ENCODE peak calls at places on chromosomes 12 and 14, in five cellular contexts. One of them, this sample, is unnamed.

GRCh38 chr12:12010277-12011031 is 60.3 kb upstream of the BCL2L14 start:
- DNase-seq in D721Med: no peak
- DNase-seq in nephron progenitor cell: no peak
- DNase-seq in spleen: peak
- DNase-seq in foreskin keratinocyte: no peak
- DNase-seq in this sample: no peak

GRCh38 chr12:124479680-124480468 is 87.5 kb downstream of the NCOR2 start:
- DNase-seq in D721Med: no peak
- DNase-seq in nephron progenitor cell: no peak
- DNase-seq in spleen: peak
- DNase-seq in foreskin keratinocyte: no peak
- DNase-seq in this sample: no peak

GRCh38 chr14:100713720-100714119 is 13.0 kb upstream of the DLK1 start:
- DNase-seq in D721Med: no peak
- DNase-seq in nephron progenitor cell: no peak
- DNase-seq in spleen: no peak
- DNase-seq in foreskin keratinocyte: no peak
- DNase-seq in this sample: no peak

GRCh38 chr12:84506317-84506716 is 406.3 kb downstream of the SLC6A15 start:
- DNase-seq in D721Med: no peak
- DNase-seq in nephron progenitor cell: no peak
- DNase-seq in spleen: no peak
- DNase-seq in foreskin keratinocyte: no peak
- DNase-seq in this sample: no peak

GRCh38 chr14:29521526-29522137 is 406.0 kb downstream of the PRKD1 start:
- DNase-seq in D721Med: no peak
- DNase-seq in nephron progenitor cell: peak
- DNase-seq in spleen: no peak
- DNase-seq in foreskin keratinocyte: peak
- DNase-seq in this sample: no peak

GRCh38 chr14:68675233-68675577 is 117.7 kb downstream of the ZFP36L1 start:
- DNase-seq in D721Med: no peak
- DNase-seq in nephron progenitor cell: no peak
- DNase-seq in spleen: no peak
- DNase-seq in foreskin keratinocyte: peak
- DNase-seq in this sample: no peak

GRCh38 chr12:13961983-13962382 is 19.4 kb downstream of the GRIN2B start:
- DNase-seq in D721Med: no peak
- DNase-seq in nephron progenitor cell: no peak
- DNase-seq in spleen: no peak
- DNase-seq in foreskin keratinocyte: no peak
- DNase-seq in this sample: no peak

GRCh38 chr12:75704208-75704607 is 192.8 kb upstream of the KRR1 start:
- DNase-seq in D721Med: no peak
- DNase-seq in nephron progenitor cell: no peak
- DNase-seq in spleen: no peak
- DNase-seq in foreskin keratinocyte: no peak
- DNase-seq in this sample: no peak

GRCh38 chr14:30996892-30997659 is 28.4 kb upstream of the AP4S1 start:
- DNase-seq in D721Med: no peak
- DNase-seq in nephron progenitor cell: no peak
- DNase-seq in spleen: no peak
- DNase-seq in foreskin keratinocyte: no peak
- DNase-seq in this sample: no peak

GRCh38 chr12:21528953-21529352 is 2.9 kb downstream of the SPX start:
- DNase-seq in D721Med: no peak
- DNase-seq in nephron progenitor cell: no peak
- DNase-seq in spleen: no peak
- DNase-seq in foreskin keratinocyte: no peak
- DNase-seq in this sample: no peak

GRCh38 chr12:52205584-52206308 is 13.9 kb upstream of the KRT80 start:
- DNase-seq in D721Med: no peak
- DNase-seq in nephron progenitor cell: no peak
- DNase-seq in spleen: peak
- DNase-seq in foreskin keratinocyte: no peak
- DNase-seq in this sample: peak

GRCh38 chr12:13000616-13000934 is 510 bp upstream of the HEBP1 start:
- DNase-seq in D721Med: no peak
- DNase-seq in nephron progenitor cell: no peak
- DNase-seq in spleen: no peak
- DNase-seq in foreskin keratinocyte: peak
- DNase-seq in this sample: no peak

GRCh38 chr14:59271734-59272133 is 83.3 kb downstream of the DAAM1 start:
- DNase-seq in D721Med: no peak
- DNase-seq in nephron progenitor cell: no peak
- DNase-seq in spleen: no peak
- DNase-seq in foreskin keratinocyte: no peak
- DNase-seq in this sample: no peak

GRCh38 chr12:52455818-52456217 is 3.9 kb upstream of the KRT6B start:
- DNase-seq in D721Med: no peak
- DNase-seq in nephron progenitor cell: no peak
- DNase-seq in spleen: no peak
- DNase-seq in foreskin keratinocyte: no peak
- DNase-seq in this sample: no peak

GRCh38 chr12:87667378-87667777 is 361.8 kb downstream of the C12orf50 start:
- DNase-seq in D721Med: no peak
- DNase-seq in nephron progenitor cell: no peak
- DNase-seq in spleen: no peak
- DNase-seq in foreskin keratinocyte: peak
- DNase-seq in this sample: no peak
- TF ChIP-seq CTCF in D721Med: peak
- TF ChIP-seq CTCF in nephron progenitor cell: no peak
- TF ChIP-seq CTCF in spleen: no peak
- TF ChIP-seq CTCF in foreskin keratinocyte: peak
- TF ChIP-seq CTCF in this sample: peak

GRCh38 chr14:33218030-33218429 is 279.4 kb downstream of the NPAS3 start:
- DNase-seq in D721Med: no peak
- DNase-seq in nephron progenitor cell: no peak
- DNase-seq in spleen: no peak
- DNase-seq in foreskin keratinocyte: no peak
- DNase-seq in this sample: no peak
- TF ChIP-seq CTCF in D721Med: no peak
- TF ChIP-seq CTCF in nephron progenitor cell: no peak
- TF ChIP-seq CTCF in spleen: no peak
- TF ChIP-seq CTCF in foreskin keratinocyte: no peak
- TF ChIP-seq CTCF in this sample: peak

GRCh38 chr14:22472935-22473854 is 115.8 kb downstream of the DAD1 start:
- DNase-seq in D721Med: no peak
- DNase-seq in nephron progenitor cell: peak
- DNase-seq in spleen: no peak
- DNase-seq in foreskin keratinocyte: peak
- DNase-seq in this sample: no peak
- TF ChIP-seq CTCF in D721Med: peak
- TF ChIP-seq CTCF in nephron progenitor cell: peak
- TF ChIP-seq CTCF in spleen: peak
- TF ChIP-seq CTCF in foreskin keratinocyte: peak
- TF ChIP-seq CTCF in this sample: peak

DNA sequence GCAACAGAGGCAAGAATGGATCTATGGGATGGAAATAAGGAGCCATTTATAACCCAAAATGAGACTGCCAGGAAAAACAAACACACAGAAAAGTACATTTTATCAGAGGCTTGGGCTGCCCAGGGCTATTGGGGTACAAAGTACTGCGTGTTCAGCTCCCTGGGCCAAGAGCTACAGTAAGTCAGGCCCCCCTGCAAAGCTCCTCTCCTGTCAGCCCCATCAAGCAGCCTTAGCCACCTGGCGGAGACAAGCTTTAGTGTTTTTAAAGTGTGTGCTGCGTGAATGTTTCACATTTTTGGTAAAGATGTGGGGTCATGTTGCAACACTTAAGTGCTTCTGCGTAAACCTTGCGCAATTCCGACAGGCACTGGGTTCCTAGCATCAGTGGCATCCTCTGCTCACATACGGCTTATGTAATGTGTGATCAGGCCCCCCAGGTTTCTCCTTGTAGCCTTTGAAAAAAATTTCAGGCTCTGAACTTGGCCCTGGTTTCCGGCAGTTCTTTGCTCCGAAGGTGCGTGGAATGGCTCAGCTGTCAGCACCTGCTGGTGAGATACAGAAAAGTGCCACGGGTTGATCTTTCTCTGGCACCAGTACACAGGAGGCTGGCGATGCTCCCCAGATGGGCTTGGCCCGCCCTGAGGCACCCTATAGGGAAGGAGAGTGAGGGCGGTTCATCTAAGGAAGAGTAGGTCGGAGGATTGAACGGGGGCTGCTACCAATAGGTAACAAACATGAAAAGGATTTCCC is 198.7 kb upstream of the EEA1 start:
- DNase-seq in D721Med: no peak
- DNase-seq in nephron progenitor cell: no peak
- DNase-seq in spleen: peak
- DNase-seq in foreskin keratinocyte: peak
- DNase-seq in this sample: no peak
- TF ChIP-seq CTCF in D721Med: no peak
- TF ChIP-seq CTCF in nephron progenitor cell: no peak
- TF ChIP-seq CTCF in spleen: no peak
- TF ChIP-seq CTCF in foreskin keratinocyte: peak
- TF ChIP-seq CTCF in this sample: peak

GRCh38 chr14:61188196-61188595 is 92.9 kb downstream of the TMEM30B start:
- DNase-seq in D721Med: no peak
- DNase-seq in nephron progenitor cell: peak
- DNase-seq in spleen: no peak
- DNase-seq in foreskin keratinocyte: peak
- DNase-seq in this sample: peak

GRCh38 chr14:61187642-61187905 is 93.6 kb downstream of the TMEM30B start:
- DNase-seq in D721Med: no peak
- DNase-seq in nephron progenitor cell: no peak
- DNase-seq in spleen: no peak
- DNase-seq in foreskin keratinocyte: no peak
- DNase-seq in this sample: no peak

GRCh38 chr14:61186793-61187641 is 94.1 kb downstream of the TMEM30B start:
- DNase-seq in D721Med: no peak
- DNase-seq in nephron progenitor cell: no peak
- DNase-seq in spleen: no peak
- DNase-seq in foreskin keratinocyte: no peak
- DNase-seq in this sample: no peak

GRCh38 chr14:61190341-61190740 is 90.8 kb downstream of the TMEM30B start:
- DNase-seq in D721Med: no peak
- DNase-seq in nephron progenitor cell: no peak
- DNase-seq in spleen: no peak
- DNase-seq in foreskin keratinocyte: no peak
- DNase-seq in this sample: no peak

GRCh38 chr14:61188936-61189808 is 92.0 kb downstream of the TMEM30B start:
- DNase-seq in D721Med: no peak
- DNase-seq in nephron progenitor cell: peak
- DNase-seq in spleen: no peak
- DNase-seq in foreskin keratinocyte: peak
- DNase-seq in this sample: peak
- TF ChIP-seq CTCF in D721Med: peak
- TF ChIP-seq CTCF in nephron progenitor cell: peak
- TF ChIP-seq CTCF in spleen: no peak
- TF ChIP-seq CTCF in foreskin keratinocyte: peak
- TF ChIP-seq CTCF in this sample: peak

GRCh38 chr12:117538032-117538690 is 176.7 kb upstream of the NOS1 start:
- DNase-seq in D721Med: no peak
- DNase-seq in nephron progenitor cell: no peak
- DNase-seq in spleen: no peak
- DNase-seq in foreskin keratinocyte: no peak
- DNase-seq in this sample: no peak
- TF ChIP-seq CTCF in D721Med: no peak
- TF ChIP-seq CTCF in nephron progenitor cell: no peak
- TF ChIP-seq CTCF in spleen: no peak
- TF ChIP-seq CTCF in foreskin keratinocyte: no peak
- TF ChIP-seq CTCF in this sample: no peak

This sample was measured in chondrocyte.